ENCODE peak calls at places on chromosome 7, in seven cellular contexts. B is A549, P is uterus, I is stomach, K is testis, R is esophagus muscularis mucosa, O is IMR-90. C is an unnamed sample.
A peak's percentile ranks its signal among the peaks of the same experiment; 100 is the strongest.

GRCh38 chr7:116571037-116571436 is 46.2 kb downstream of the CAV1 start:
- DNase-seq in B (no peak), P (no peak), I (no peak), K (no peak), R (no peak), O (peak; percentile 93), C (no peak)

GRCh38 chr7:69373171-69374035 is 224.9 kb upstream of the AUTS2 start:
- DNase-seq in B (no peak), P (peak; percentile 32), I (no peak), K (no peak), R (no peak), O (no peak), C (no peak)

GRCh38 chr7:154975984-154976383 is 26.9 kb downstream of the PAXIP1 start:
- DNase-seq in B (no peak), P (no peak), I (no peak), K (no peak), R (no peak), O (no peak), C (no peak)

GRCh38 chr7:142000244-142000643 is 4.6 kb downstream of the MGAM start:
- DNase-seq in B (no peak), P (no peak), I (no peak), K (no peak), R (no peak), O (no peak), C (no peak)

GRCh38 chr7:127933116-127933515 is 98.1 kb downstream of the LRRC4 start:
- DNase-seq in B (no peak), P (no peak), I (no peak), K (no peak), R (no peak), O (peak; percentile 69), C (no peak)

GRCh38 chr7:149279111-149279743 is 17.2 kb downstream of the ZNF783 start:
- DNase-seq in B (no peak), P (no peak), I (no peak), K (no peak), R (no peak), O (no peak), C (no peak)

GRCh38 chr7:121366852-121367431 is 29.2 kb downstream of the FAM3C start:
- DNase-seq in B (peak; percentile 6), P (no peak), I (no peak), K (no peak), R (no peak), O (peak; percentile 48), C (no peak)

GRCh38 chr7:155756322-155756721 is 55.9 kb downstream of the SHH start:
- DNase-seq in B (no peak), P (no peak), I (no peak), K (no peak), R (no peak), O (no peak), C (no peak)

GRCh38 chr7:98640375-98640774 is 23.3 kb downstream of the NPTX2 start:
- DNase-seq in B (no peak), P (no peak), I (no peak), K (no peak), R (no peak), O (no peak), C (peak; percentile 46)

GRCh38 chr7:50397320-50397970 is 52.7 kb downstream of the FIGNL1 start:
- DNase-seq in B (no peak), P (no peak), I (no peak), K (no peak), R (no peak), O (no peak), C (no peak)

GRCh38 chr7:71301167-71301566 is 169.2 kb downstream of the GALNT17 start:
- DNase-seq in B (no peak), P (no peak), I (no peak), K (no peak), R (no peak), O (no peak), C (no peak)

GRCh38 chr7:55439627-55440026 is 74.5 kb downstream of the LANCL2 start:
- DNase-seq in B (no peak), P (no peak), I (no peak), K (no peak), R (no peak), O (peak; percentile 36), C (no peak)

GRCh38 chr7:93366816-93367215 is 134.7 kb downstream of the VPS50 start:
- DNase-seq in B (no peak), P (no peak), I (no peak), K (no peak), R (no peak), O (no peak), C (no peak)

GRCh38 chr7:94446308-94446707 is 51.6 kb downstream of the COL1A2 start:
- DNase-seq in B (no peak), P (no peak), I (no peak), K (no peak), R (no peak), O (no peak), C (no peak)

GRCh38 chr7:139692723-139693122 is 85.1 kb downstream of the HIPK2 start:
- DNase-seq in B (no peak), P (no peak), I (peak; percentile 57), K (no peak), R (no peak), O (no peak), C (no peak)

GRCh38 chr7:5360451-5360850 is 63.2 kb downstream of the TNRC18 start:
- DNase-seq in B (no peak), P (no peak), I (peak; percentile 35), K (no peak), R (no peak), O (no peak), C (no peak)

GRCh38 chr7:140141256-140141655 is 35.5 kb downstream of the KDM7A start:
- DNase-seq in B (no peak), P (no peak), I (no peak), K (no peak), R (no peak), O (no peak), C (no peak)

GRCh38 chr7:129443612-129444011 is 9.4 kb downstream of the STRIP2 start:
- DNase-seq in B (no peak), P (no peak), I (no peak), K (no peak), R (no peak), O (no peak), C (peak; percentile 26)

GRCh38 chr7:50858528-50859245 is 76.0 kb upstream of the GRB10 start:
- DNase-seq in B (no peak), P (no peak), I (no peak), K (no peak), R (no peak), O (no peak), C (no peak)

GRCh38 chr7:22831602-22832001 is 9.0 kb upstream of the TOMM7 start:
- DNase-seq in B (no peak), P (no peak), I (no peak), K (no peak), R (no peak), O (no peak), C (no peak)

GRCh38 chr7:112362796-112363195 is 87.5 kb upstream of the IFRD1 start:
- DNase-seq in B (no peak), P (no peak), I (no peak), K (no peak), R (no peak), O (no peak), C (no peak)

GRCh38 chr7:91068136-91068795 is 196.0 kb upstream of the FZD1 start:
- DNase-seq in B (no peak), P (no peak), I (no peak), K (no peak), R (no peak), O (no peak), C (no peak)

GRCh38 chr7:149414745-149415390 is 46.0 kb downstream of the ZNF777 start:
- DNase-seq in B (no peak), P (peak; percentile 50), I (no peak), K (peak; percentile 86), R (peak; percentile 91), O (peak; percentile 82), C (peak; percentile 46)

GRCh38 chr7:65872776-65873581 is at the start of gene VKORC1L1:
- DNase-seq in B (peak; percentile 50), P (peak; percentile 96), I (peak; percentile 96), K (peak; percentile 94), R (peak; percentile 97), O (peak; percentile 89), C (peak; percentile 96)
- TF ChIP-seq POLR2A in B (peak; percentile 33), P (peak; percentile 38), I (no peak), K (no peak), R (no peak), O (peak; percentile 46), C (peak; percentile 26)

GRCh38 chr7:33043875-33044718 is 18.5 kb downstream of the NT5C3A start:
- DNase-seq in B (peak; percentile 60), P (no peak), I (no peak), K (no peak), R (no peak), O (no peak), C (no peak)

GRCh38 chr7:33048257-33048656 is 14.3 kb downstream of the NT5C3A start:
- DNase-seq in B (no peak), P (no peak), I (no peak), K (no peak), R (no peak), O (no peak), C (no peak)

GRCh38 chr7:33048704-33049103 is 13.9 kb downstream of the NT5C3A start:
- DNase-seq in B (no peak), P (no peak), I (no peak), K (no peak), R (no peak), O (no peak), C (no peak)

GRCh38 chr7:33043434-33043833 is 19.1 kb downstream of the NT5C3A start:
- DNase-seq in B (no peak), P (no peak), I (no peak), K (peak; percentile 69), R (no peak), O (no peak), C (no peak)

DNA sequence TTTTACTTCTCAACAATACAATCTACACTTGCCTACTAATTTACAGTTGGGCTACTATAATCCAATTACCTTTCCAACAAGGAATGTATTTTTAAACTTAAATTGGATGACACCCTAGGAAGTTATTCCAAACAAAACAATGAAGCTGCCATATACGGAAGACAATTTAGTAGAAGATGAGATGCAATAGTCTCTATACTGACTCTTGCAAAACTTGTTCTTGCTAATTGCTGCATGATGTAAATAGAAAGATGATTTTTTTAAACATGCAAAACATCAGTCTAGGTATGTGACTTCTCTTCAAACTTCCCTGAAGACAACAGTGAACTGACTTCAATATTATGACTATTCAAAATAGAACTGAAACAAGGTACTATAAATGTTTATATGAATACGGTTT is 17.6 kb downstream of the NT5C3A start:
- DNase-seq in B (no peak), P (no peak), I (no peak), K (no peak), R (no peak), O (no peak), C (no peak)
- H3K4me1 ChIP-seq in B (peaks cover 56% of the 10 kb centered on the region), P (no peaks in the 10 kb centered on the region), I (peaks cover 20% of the 10 kb centered on the region), K (peaks cover 23% of the 10 kb centered on the region), R (peaks cover 69% of the 10 kb centered on the region), O (peaks cover 7% of the 10 kb centered on the region), C (no peaks in the 10 kb centered on the region)

DNA sequence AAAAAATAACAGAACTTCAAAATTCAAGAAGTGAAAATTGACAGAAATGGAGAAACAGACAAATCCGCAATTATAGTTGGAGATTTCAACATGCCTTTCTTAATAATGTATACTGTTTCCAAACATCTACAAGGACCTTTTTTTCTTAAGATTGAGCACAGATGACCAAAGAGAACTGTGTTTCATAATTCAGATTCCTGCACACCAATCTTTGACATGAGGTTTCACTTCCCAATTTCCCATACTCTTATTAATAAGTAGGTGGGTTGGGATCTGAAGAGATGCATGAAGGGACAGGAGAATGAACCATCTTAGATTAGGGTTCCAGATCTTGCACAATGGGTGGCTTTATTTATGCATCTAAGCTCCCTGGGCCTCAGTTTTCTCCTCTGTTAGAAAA is 24.9 kb upstream of the GIMAP7 start:
- DNase-seq in B (no peak), P (no peak), I (no peak), K (no peak), R (no peak), O (no peak), C (no peak)
- TF ChIP-seq CTCF in B (no peak), P (no peak), I (no peak), K (no peak), R (no peak), O (no peak), C (no peak)

GRCh38 chr7:24637021-24637420 is 63.8 kb downstream of the PALS2 start:
- DNase-seq in B (no peak), P (no peak), I (no peak), K (no peak), R (no peak), O (peak; percentile 12), C (no peak)
- TF ChIP-seq POLR2A in B (no peak), P (no peak), I (no peak), K (no peak), R (no peak), O (no peak), C (no peak)